ENCODE peak calls at places on chromosomes 11 and 22, in nine cellular contexts. B is neural progenitor cell, D is GM23248, X is PC-3, V is GM23338, L is MM.1S, W is OCI-LY7, A is HCT116, Q is SK-N-SH. O is an unnamed sample.

GRCh38 chr11:35614949-35615569 is 3.2 kb upstream of the FJX1 start:
- DNase-seq in A (no peak), W (no peak), B (peak), X (peak), Q (no peak), D (peak), V (no peak), L (no peak), O (no peak)

GRCh38 chr11:114366331-114367243 is 33.7 kb downstream of the C11orf71 start:
- DNase-seq in B (no peak), A (no peak), X (peak), L (no peak), W (no peak), V (no peak), D (peak), Q (no peak), O (no peak)

GRCh38 chr11:77547863-77548551 is 41.7 kb upstream of the AQP11 start:
- DNase-seq in B (peak), W (peak), A (peak), V (peak), L (peak), X (peak), Q (peak), D (peak), O (peak)

GRCh38 chr11:117876341-117877119 is at the start of gene FXYD6:
- DNase-seq in V (peak), L (no peak), X (no peak), A (no peak), D (peak), Q (peak), B (peak), W (no peak), O (peak)

GRCh38 chr11:12224537-12224893 is 114.1 kb downstream of the MICAL2 start:
- DNase-seq in L (peak), B (no peak), Q (no peak), V (no peak), W (no peak), X (peak), D (no peak), A (no peak), O (no peak)

GRCh38 chr11:70019576-70020011 is 58.5 kb upstream of the ANO1 start:
- DNase-seq in D (peak), X (no peak), A (no peak), L (no peak), Q (no peak), W (no peak), B (no peak), V (no peak), O (no peak)

GRCh38 chr11:57842873-57843272 is 81.3 kb downstream of the CTNND1 start:
- DNase-seq in B (no peak), Q (no peak), D (no peak), W (no peak), V (no peak), L (peak), X (no peak), A (no peak), O (no peak)

GRCh38 chr11:6608726-6609501 is 3.1 kb downstream of the TAF10 start:
- DNase-seq in W (no peak), Q (no peak), X (no peak), V (no peak), A (no peak), B (no peak), D (no peak), L (no peak), O (no peak)

GRCh38 chr11:12215192-12215591 is 104.8 kb downstream of the MICAL2 start:
- DNase-seq in V (peak), Q (no peak), W (no peak), D (no peak), L (no peak), A (no peak), X (no peak), B (peak), O (peak)

GRCh38 chr11:16326679-16327297 is 29.6 kb downstream of the SOX6 start:
- DNase-seq in B (no peak), Q (no peak), W (no peak), V (no peak), L (no peak), A (no peak), D (no peak), X (no peak), O (no peak)

GRCh38 chr11:8225589-8226036 is 38.1 kb downstream of the LMO1 start:
- DNase-seq in B (peak), A (peak), W (peak), Q (peak), D (peak), L (peak), V (peak), X (peak), O (peak)

GRCh38 chr11:129703846-129704245 is 111.8 kb upstream of the TMEM45B start:
- DNase-seq in L (no peak), X (peak), D (peak), V (no peak), B (no peak), W (no peak), A (no peak), Q (peak), O (peak)
- H3K27ac ChIP-seq in L (no peak), X (peak), D (no peak), V (no peak), B (no peak), W (no peak), A (no peak), Q (no peak), O (peak)

GRCh38 chr22:22854466-22854865 is 33.1 kb upstream of the IGLL5 start:
- DNase-seq in B (no peak), Q (no peak), X (no peak), D (no peak), A (no peak), W (no peak), L (no peak), V (no peak), O (no peak)

GRCh38 chr22:22856364-22856763 is 31.3 kb upstream of the IGLL5 start:
- DNase-seq in W (peak), V (peak), B (no peak), L (no peak), D (no peak), Q (no peak), A (no peak), X (no peak), O (no peak)

GRCh38 chr22:22853713-22854112 is 33.9 kb upstream of the IGLL5 start:
- DNase-seq in Q (no peak), B (no peak), W (no peak), D (no peak), A (no peak), X (no peak), V (no peak), L (no peak), O (no peak)

GRCh38 chr22:22855617-22856308 is 31.9 kb upstream of the IGLL5 start:
- DNase-seq in X (peak), A (no peak), D (peak), B (peak), L (peak), Q (peak), V (peak), W (peak), O (peak)

GRCh38 chr22:22855085-22855484 is 32.5 kb upstream of the IGLL5 start:
- DNase-seq in L (no peak), V (no peak), B (no peak), W (no peak), A (no peak), D (no peak), X (no peak), Q (no peak), O (no peak)
- H3K4me2 ChIP-seq in L (no peak), V (no peak), B (no peak), W (no peak), A (no peak), D (no peak), X (no peak), Q (no peak), O (no peak)

GRCh38 chr11:131253142-131253884 is 117.1 kb upstream of the NTM start:
- DNase-seq in D (no peak), Q (no peak), X (no peak), V (peak), L (no peak), W (no peak), B (peak), A (no peak), O (no peak)
- TF ChIP-seq EZH2phosphoT487 in D (no peak), Q (no peak), X (no peak), V (no peak), L (no peak), W (no peak), B (no peak), A (no peak), O (no peak)

GRCh38 chr11:130892847-130893246 is 23.4 kb downstream of the SNX19 start:
- DNase-seq in L (no peak), W (no peak), A (no peak), V (peak), D (no peak), B (peak), X (no peak), Q (no peak), O (no peak)
- H3K27ac ChIP-seq in L (no peak), W (no peak), A (no peak), V (peak), D (no peak), B (peak), X (no peak), Q (no peak), O (no peak)

GRCh38 chr11:1153105-1153950 is 4.4 kb upstream of the MUC5AC start:
- DNase-seq in A (no peak), L (no peak), V (no peak), W (no peak), B (no peak), D (peak), Q (peak), X (peak), O (peak)
- H3K4me2 ChIP-seq in A (peak), L (no peak), V (no peak), W (no peak), B (no peak), D (no peak), Q (no peak), X (peak), O (no peak)

DNA sequence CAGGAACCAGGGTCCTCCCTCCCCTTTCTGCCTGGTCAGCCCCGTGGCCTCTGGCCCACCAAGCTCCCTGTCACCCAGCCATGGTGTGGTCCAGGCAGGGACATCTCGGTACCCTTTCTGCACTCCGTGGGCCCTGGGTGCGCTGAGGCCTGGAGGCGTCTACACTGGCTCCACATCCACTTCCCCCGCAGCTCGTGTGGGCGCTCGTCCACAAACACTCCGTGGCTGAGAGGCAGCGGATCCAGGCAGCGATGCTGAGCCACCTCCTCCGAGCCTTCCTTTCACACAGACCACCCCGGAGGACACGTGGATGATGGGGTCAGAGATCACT is 16.1 kb downstream of the RNH1 start:
- DNase-seq in Q (no peak), A (no peak), L (no peak), D (no peak), X (no peak), B (no peak), W (no peak), V (no peak), O (no peak)
- TF ChIP-seq EZH2phosphoT487 in Q (no peak), A (no peak), L (no peak), D (no peak), X (no peak), B (no peak), W (no peak), V (no peak), O (no peak)